ENCODE peak calls at places on chromosomes 2 and 18, in four cellular contexts. D is WTC11, K is K562, F is GM12878. V is an unnamed sample.
A peak's percentile ranks its signal among the peaks of the same experiment; 100 is the strongest.

GRCh38 chr2:203400805-203401585 is 72.8 kb downstream of the ABI2 start:
- DNase-seq in D (no peak), K (no peak), F (no peak), V (no peak)

GRCh38 chr2:234669611-234670010 is 172.7 kb upstream of the ARL4C start:
- DNase-seq in D (peak; percentile 57), K (no peak), F (no peak), V (no peak)

GRCh38 chr2:69214898-69215297 is 172.1 kb downstream of the GFPT1 start:
- DNase-seq in D (no peak), K (no peak), F (no peak), V (peak; percentile 46)

GRCh38 chr2:171383141-171383540 is 50.6 kb downstream of the METTL8 start:
- DNase-seq in D (no peak), K (no peak), F (no peak), V (no peak)

GRCh38 chr2:219084791-219085190 is 24.1 kb upstream of the IHH start:
- DNase-seq in D (no peak), K (no peak), F (no peak), V (no peak)

GRCh38 chr2:26054598-26055348 is 20.9 kb downstream of the RAB10 start:
- DNase-seq in D (no peak), K (no peak), F (no peak), V (no peak)

GRCh38 chr18:75205760-75206109 is 3.2 kb downstream of the PTGR3 start:
- DNase-seq in D (no peak), K (peak; percentile 49), F (no peak), V (no peak)

GRCh38 chr2:241613018-241613780 is 23.8 kb downstream of the THAP4 start:
- DNase-seq in D (no peak), K (no peak), F (no peak), V (no peak)

GRCh38 chr18:48955528-48956261 is 4.9 kb upstream of the SMAD7 start:
- DNase-seq in D (no peak), K (no peak), F (no peak), V (no peak)

GRCh38 chr2:46942143-46942526 is 26.5 kb upstream of the MCFD2 start:
- DNase-seq in D (no peak), K (peak; percentile 49), F (no peak), V (no peak)

GRCh38 chr2:20965221-20965620 is 78.7 kb downstream of the APOB start:
- DNase-seq in D (no peak), K (no peak), F (no peak), V (no peak)

GRCh38 chr2:168749264-168749663 is 53.2 kb upstream of the NOSTRIN start:
- DNase-seq in D (no peak), K (no peak), F (no peak), V (no peak)

GRCh38 chr2:176873403-176873802 is 339.2 kb upstream of the HNRNPA3 start:
- DNase-seq in D (no peak), K (no peak), F (no peak), V (no peak)

GRCh38 chr2:85668857-85669142 is 801 bp upstream of the SFTPB start:
- DNase-seq in D (no peak), K (no peak), F (no peak), V (no peak)

DNA sequence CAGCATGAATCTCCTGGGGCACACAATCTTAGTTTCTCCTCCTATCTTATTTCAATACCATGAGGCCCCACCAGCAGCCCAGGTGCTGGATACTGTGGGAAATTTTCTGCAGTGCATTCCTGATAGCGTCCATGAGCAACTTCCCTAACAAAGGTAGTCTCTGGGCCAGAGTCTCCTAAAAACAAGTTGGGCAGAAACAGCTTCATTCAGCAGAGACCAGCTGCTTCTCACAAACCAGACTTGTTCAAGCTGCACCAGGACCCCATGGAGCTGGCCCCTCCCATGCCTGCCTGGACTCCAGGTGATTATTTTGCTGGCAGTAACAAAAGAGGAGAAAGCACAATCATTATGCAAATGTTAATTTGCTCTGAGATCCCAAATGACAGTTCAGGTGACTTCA is 31.4 kb downstream of the MYO5B start:
- DNase-seq in D (no peak), K (no peak), F (no peak), V (no peak)
- TF ChIP-seq CREM in D (no peak), K (no peak), F (no peak), V (no peak)

DNA sequence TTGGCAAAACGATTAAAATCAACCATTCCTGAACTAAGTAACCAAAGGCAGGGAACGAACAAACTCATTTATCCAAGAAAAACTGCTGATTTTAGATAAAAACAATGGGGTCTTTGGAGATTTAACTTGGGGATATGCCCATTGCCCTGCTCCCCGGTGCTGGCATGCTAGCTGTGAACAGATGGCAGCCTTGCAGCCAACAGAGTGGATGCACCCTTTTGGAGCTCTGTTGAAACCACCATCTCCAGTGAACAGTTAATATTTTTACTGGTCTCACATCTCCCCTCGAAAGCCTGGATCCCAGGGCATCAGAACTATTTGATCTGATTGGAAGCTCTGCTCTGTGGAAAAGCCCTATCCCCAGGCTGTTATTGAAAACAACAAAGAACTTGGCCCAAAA is 303.1 kb downstream of the TGIF1 start:
- DNase-seq in D (no peak), K (no peak), F (no peak), V (no peak)
- TF ChIP-seq CREM in D (no peak), K (no peak), F (no peak), V (no peak)

GRCh38 chr18:24995738-24996137 is 356.2 kb downstream of the ZNF521 start:
- DNase-seq in D (no peak), K (no peak), F (no peak), V (no peak)

GRCh38 chr18:24992491-24992890 is 359.5 kb downstream of the ZNF521 start:
- DNase-seq in D (no peak), K (no peak), F (no peak), V (no peak)

GRCh38 chr18:24991220-24991575 is 360.8 kb downstream of the ZNF521 start:
- DNase-seq in D (no peak), K (no peak), F (no peak), V (no peak)

GRCh38 chr18:24991661-24992060 is 360.3 kb downstream of the ZNF521 start:
- DNase-seq in D (no peak), K (no peak), F (no peak), V (no peak)

GRCh38 chr18:24995056-24995455 is 356.9 kb downstream of the ZNF521 start:
- DNase-seq in D (no peak), K (no peak), F (no peak), V (no peak)
- TF ChIP-seq CREM in D (no peak), K (no peak), F (no peak), V (no peak)

DNA sequence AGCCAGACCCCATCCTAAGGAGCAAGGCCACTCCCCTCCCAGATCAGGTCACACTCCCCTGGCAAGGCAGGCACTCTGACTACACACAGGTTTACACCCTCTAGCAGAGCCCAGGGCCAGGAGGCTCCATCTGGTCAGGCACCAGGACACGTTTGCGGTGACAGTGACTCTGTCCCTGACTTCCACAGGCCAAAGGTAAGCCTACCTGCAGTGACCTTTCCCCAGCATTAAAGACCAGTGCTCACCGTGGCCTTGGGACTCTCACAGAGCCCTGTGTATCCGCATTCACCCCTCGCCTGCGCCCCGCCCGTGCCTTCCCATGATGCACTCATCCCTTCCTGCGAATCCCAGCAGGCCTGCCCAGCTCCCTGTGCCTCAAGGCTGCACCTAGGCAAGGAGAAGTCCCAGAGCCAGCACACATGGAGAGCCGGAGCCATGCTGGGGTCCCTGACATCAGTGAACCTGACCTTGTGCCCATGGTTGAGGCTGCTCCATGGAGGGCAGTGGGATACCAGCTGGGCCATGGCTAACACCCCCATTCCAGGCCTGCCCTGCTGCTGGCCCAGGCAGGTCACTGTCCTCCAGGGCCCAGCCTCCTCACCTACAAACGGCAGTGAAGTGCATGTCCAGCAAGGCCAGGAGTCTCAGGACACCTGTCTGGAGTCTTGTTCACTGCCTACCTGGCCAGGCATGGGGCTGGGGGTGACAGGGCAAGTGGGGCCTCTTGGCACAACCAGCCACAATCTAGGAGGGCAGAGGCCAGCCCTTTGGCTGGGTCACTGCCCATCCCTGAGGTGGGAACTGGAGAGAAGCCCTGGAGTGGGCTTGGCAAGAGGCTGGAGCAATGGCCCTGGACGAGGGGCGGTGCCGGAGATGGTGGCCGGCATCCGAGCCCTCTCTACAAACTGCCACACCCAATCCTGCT is 3.0 kb downstream of the NEURL3 start:
- DNase-seq in D (no peak), K (no peak), F (no peak), V (peak; percentile 49)
- TF ChIP-seq CREM in D (no peak), K (no peak), F (no peak), V (no peak)

DNA sequence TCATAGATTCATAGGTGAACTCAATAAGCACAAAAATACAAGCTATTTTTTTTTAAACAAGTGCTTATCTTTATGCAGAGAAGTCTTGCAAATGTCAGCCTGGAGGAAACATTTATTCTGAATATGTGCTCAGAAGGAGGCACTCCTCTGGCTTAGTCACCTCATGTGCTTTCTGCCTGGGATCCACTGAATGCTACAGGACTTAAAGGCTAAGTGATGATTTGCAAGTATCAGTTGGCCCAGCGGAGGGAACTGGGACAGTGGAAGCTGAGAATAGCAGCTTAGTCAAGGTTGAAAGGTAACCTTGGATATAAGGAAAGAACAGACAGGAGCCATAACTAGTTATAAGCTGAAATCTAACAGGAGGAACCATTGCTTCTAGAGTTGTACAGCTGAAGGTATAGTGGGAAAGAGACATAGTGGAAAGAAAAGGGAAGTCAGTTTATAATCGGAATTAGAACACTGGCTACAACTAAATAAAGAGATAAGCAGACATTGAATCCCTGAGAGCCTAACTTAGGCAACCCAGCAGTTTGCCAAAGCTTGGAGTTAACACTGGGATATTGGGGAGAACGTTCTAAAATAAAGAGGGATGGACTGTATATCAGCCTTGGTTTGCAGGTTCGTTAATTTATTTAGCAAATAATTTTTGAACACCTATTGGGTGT is 488.7 kb downstream of the SUCLG1 start:
- DNase-seq in D (no peak), K (peak; percentile 18), F (no peak), V (no peak)
- TF ChIP-seq CREM in D (no peak), K (no peak), F (no peak), V (no peak)

GRCh38 chr2:216634317-216635148 is 1.3 kb downstream of the IGFBP2 start:
- DNase-seq in D (no peak), K (no peak), F (no peak), V (no peak)

GRCh38 chr2:216637472-216637871 is 4.3 kb downstream of the IGFBP2 start:
- DNase-seq in D (no peak), K (no peak), F (no peak), V (no peak)

GRCh38 chr2:216635171-216635570 is 2.0 kb downstream of the IGFBP2 start:
- DNase-seq in D (no peak), K (no peak), F (no peak), V (no peak)

GRCh38 chr2:216635701-216636541 is 2.7 kb downstream of the IGFBP2 start:
- DNase-seq in D (peak; percentile 53), K (no peak), F (no peak), V (no peak)

DNA sequence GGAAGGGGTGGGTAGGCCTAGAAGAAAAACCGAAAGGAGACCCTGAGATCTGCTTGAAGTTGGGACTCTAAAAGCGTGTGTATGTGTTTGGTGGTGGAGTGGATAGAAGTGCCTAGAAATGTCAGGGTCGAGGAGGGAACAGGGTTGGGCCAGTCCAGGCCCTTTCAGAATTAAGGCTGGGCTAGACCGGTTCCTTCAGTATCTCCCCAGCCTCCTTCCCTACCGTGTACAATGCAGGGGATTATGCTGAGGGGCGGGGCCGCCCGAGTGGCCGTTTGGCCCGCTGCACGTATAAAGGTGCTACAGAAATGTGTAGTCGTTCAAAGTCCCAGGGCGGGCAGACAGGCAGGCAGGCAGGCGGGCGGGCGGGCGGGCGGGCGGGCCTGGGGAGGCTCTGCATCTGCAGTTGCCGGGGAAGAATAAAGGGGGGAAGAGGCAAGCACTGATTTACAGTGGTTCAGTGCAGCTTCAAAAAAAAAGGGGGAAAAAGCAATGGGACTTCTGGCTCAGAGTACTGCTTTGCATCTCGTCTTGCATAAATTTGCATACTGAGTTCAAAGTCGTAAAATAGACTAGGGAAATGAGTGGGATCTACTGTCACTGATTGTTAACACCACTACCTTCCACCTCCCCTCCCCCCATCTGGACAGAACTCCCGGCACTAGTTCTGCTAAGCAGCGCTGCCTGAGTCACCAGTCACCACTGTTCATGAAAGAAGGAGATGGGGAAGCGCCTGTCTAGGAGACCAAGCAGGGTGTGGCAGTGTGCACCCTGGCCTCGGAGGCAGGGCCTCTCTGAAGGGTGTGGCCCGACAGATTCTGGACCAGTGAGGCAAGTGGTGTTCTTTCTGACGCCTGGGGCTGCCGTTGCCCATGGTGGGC is 3.6 kb downstream of the IGFBP2 start:
- DNase-seq in D (peak; percentile 59), K (peak; percentile 28), F (no peak), V (peak; percentile 78)
- TF ChIP-seq CREM in D (no peak), K (no peak), F (no peak), V (no peak)

V was measured in HepG2.